ENCODE peak calls at places on chromosomes 1 and 21, in nine cellular contexts. One of them, this sample, is unnamed.

GRCh38 chr1:114718661-114719423 is 2.3 kb upstream of the NRAS start:
- DNase-seq in stomach: no peak
- DNase-seq in ovary: no peak
- DNase-seq in CD8-positive, alpha-beta T cell: no peak
- DNase-seq in mammary epithelial cell: peak
- DNase-seq in endothelial cell of umbilical vein: no peak
- DNase-seq in left ventricle myocardium inferior: no peak
- DNase-seq in IMR-90: peak
- DNase-seq in left lung: no peak
- DNase-seq in this sample: peak

GRCh38 chr1:203453016-203453415 is 22.6 kb upstream of the PRELP start:
- DNase-seq in stomach: no peak
- DNase-seq in ovary: no peak
- DNase-seq in CD8-positive, alpha-beta T cell: no peak
- DNase-seq in mammary epithelial cell: no peak
- DNase-seq in endothelial cell of umbilical vein: no peak
- DNase-seq in left ventricle myocardium inferior: no peak
- DNase-seq in IMR-90: no peak
- DNase-seq in left lung: no peak
- DNase-seq in this sample: no peak

GRCh38 chr1:94697839-94698238 is 122.3 kb upstream of the SLC44A3 start:
- DNase-seq in stomach: no peak
- DNase-seq in ovary: no peak
- DNase-seq in CD8-positive, alpha-beta T cell: no peak
- DNase-seq in mammary epithelial cell: no peak
- DNase-seq in endothelial cell of umbilical vein: no peak
- DNase-seq in left ventricle myocardium inferior: no peak
- DNase-seq in IMR-90: no peak
- DNase-seq in left lung: no peak
- DNase-seq in this sample: no peak

GRCh38 chr1:229068266-229069043 is 202.5 kb upstream of the RAB4A start:
- DNase-seq in stomach: no peak
- DNase-seq in ovary: no peak
- DNase-seq in CD8-positive, alpha-beta T cell: no peak
- DNase-seq in mammary epithelial cell: no peak
- DNase-seq in endothelial cell of umbilical vein: peak
- DNase-seq in left ventricle myocardium inferior: no peak
- DNase-seq in IMR-90: no peak
- DNase-seq in left lung: no peak
- DNase-seq in this sample: no peak

GRCh38 chr1:202304370-202304769 is 37.4 kb downstream of the UBE2T start:
- DNase-seq in stomach: no peak
- DNase-seq in ovary: peak
- DNase-seq in CD8-positive, alpha-beta T cell: no peak
- DNase-seq in mammary epithelial cell: no peak
- DNase-seq in endothelial cell of umbilical vein: no peak
- DNase-seq in left ventricle myocardium inferior: peak
- DNase-seq in IMR-90: no peak
- DNase-seq in left lung: no peak
- DNase-seq in this sample: no peak

GRCh38 chr1:43481481-43481880 is 27.8 kb upstream of the HYI start:
- DNase-seq in stomach: no peak
- DNase-seq in ovary: no peak
- DNase-seq in CD8-positive, alpha-beta T cell: no peak
- DNase-seq in mammary epithelial cell: no peak
- DNase-seq in endothelial cell of umbilical vein: no peak
- DNase-seq in left ventricle myocardium inferior: no peak
- DNase-seq in IMR-90: no peak
- DNase-seq in left lung: no peak
- DNase-seq in this sample: no peak

GRCh38 chr1:231186356-231187115 is 24.7 kb downstream of the TRIM67 start:
- DNase-seq in stomach: no peak
- DNase-seq in ovary: no peak
- DNase-seq in CD8-positive, alpha-beta T cell: no peak
- DNase-seq in mammary epithelial cell: no peak
- DNase-seq in endothelial cell of umbilical vein: no peak
- DNase-seq in left ventricle myocardium inferior: no peak
- DNase-seq in IMR-90: no peak
- DNase-seq in left lung: no peak
- DNase-seq in this sample: no peak

GRCh38 chr1:175287849-175288248 is 95.3 kb upstream of the KIAA0040 start:
- DNase-seq in stomach: no peak
- DNase-seq in ovary: no peak
- DNase-seq in CD8-positive, alpha-beta T cell: no peak
- DNase-seq in mammary epithelial cell: no peak
- DNase-seq in endothelial cell of umbilical vein: no peak
- DNase-seq in left ventricle myocardium inferior: no peak
- DNase-seq in IMR-90: no peak
- DNase-seq in left lung: no peak
- DNase-seq in this sample: no peak

GRCh38 chr1:54118704-54119103 is 34.1 kb downstream of the CDCP2 start:
- DNase-seq in stomach: no peak
- DNase-seq in ovary: no peak
- DNase-seq in CD8-positive, alpha-beta T cell: no peak
- DNase-seq in mammary epithelial cell: no peak
- DNase-seq in endothelial cell of umbilical vein: no peak
- DNase-seq in left ventricle myocardium inferior: no peak
- DNase-seq in IMR-90: peak
- DNase-seq in left lung: no peak
- DNase-seq in this sample: peak

GRCh38 chr1:82517586-82517985 is 716.9 kb downstream of the ADGRL2 start:
- DNase-seq in stomach: no peak
- DNase-seq in ovary: peak
- DNase-seq in CD8-positive, alpha-beta T cell: no peak
- DNase-seq in mammary epithelial cell: no peak
- DNase-seq in endothelial cell of umbilical vein: peak
- DNase-seq in left ventricle myocardium inferior: peak
- DNase-seq in IMR-90: no peak
- DNase-seq in left lung: no peak
- DNase-seq in this sample: no peak

GRCh38 chr1:151739590-151740355 is 18.5 kb downstream of the RIIAD1 start:
- DNase-seq in stomach: peak
- DNase-seq in ovary: no peak
- DNase-seq in CD8-positive, alpha-beta T cell: no peak
- DNase-seq in mammary epithelial cell: peak
- DNase-seq in endothelial cell of umbilical vein: no peak
- DNase-seq in left ventricle myocardium inferior: no peak
- DNase-seq in IMR-90: no peak
- DNase-seq in left lung: no peak
- DNase-seq in this sample: peak

GRCh38 chr1:55472784-55473183 is 257.6 kb upstream of the USP24 start:
- DNase-seq in stomach: no peak
- DNase-seq in ovary: no peak
- DNase-seq in CD8-positive, alpha-beta T cell: no peak
- DNase-seq in mammary epithelial cell: peak
- DNase-seq in endothelial cell of umbilical vein: peak
- DNase-seq in left ventricle myocardium inferior: no peak
- DNase-seq in IMR-90: peak
- DNase-seq in left lung: no peak
- DNase-seq in this sample: peak

GRCh38 chr1:203202431-203203245 is 16.1 kb upstream of the CHI3L1 start:
- DNase-seq in stomach: peak
- DNase-seq in ovary: no peak
- DNase-seq in CD8-positive, alpha-beta T cell: no peak
- DNase-seq in mammary epithelial cell: peak
- DNase-seq in endothelial cell of umbilical vein: no peak
- DNase-seq in left ventricle myocardium inferior: peak
- DNase-seq in IMR-90: peak
- DNase-seq in left lung: no peak
- DNase-seq in this sample: no peak

GRCh38 chr1:205074513-205074912 is 9.7 kb downstream of the TMEM81 start:
- DNase-seq in stomach: no peak
- DNase-seq in ovary: no peak
- DNase-seq in CD8-positive, alpha-beta T cell: no peak
- DNase-seq in mammary epithelial cell: peak
- DNase-seq in endothelial cell of umbilical vein: no peak
- DNase-seq in left ventricle myocardium inferior: no peak
- DNase-seq in IMR-90: peak
- DNase-seq in left lung: peak
- DNase-seq in this sample: peak
- TF ChIP-seq CTCF in stomach: no peak
- TF ChIP-seq CTCF in ovary: no peak
- TF ChIP-seq CTCF in CD8-positive, alpha-beta T cell: no peak
- TF ChIP-seq CTCF in mammary epithelial cell: no peak
- TF ChIP-seq CTCF in endothelial cell of umbilical vein: no peak
- TF ChIP-seq CTCF in left ventricle myocardium inferior: no peak
- TF ChIP-seq CTCF in IMR-90: no peak
- TF ChIP-seq CTCF in left lung: no peak
- TF ChIP-seq CTCF in this sample: no peak

DNA sequence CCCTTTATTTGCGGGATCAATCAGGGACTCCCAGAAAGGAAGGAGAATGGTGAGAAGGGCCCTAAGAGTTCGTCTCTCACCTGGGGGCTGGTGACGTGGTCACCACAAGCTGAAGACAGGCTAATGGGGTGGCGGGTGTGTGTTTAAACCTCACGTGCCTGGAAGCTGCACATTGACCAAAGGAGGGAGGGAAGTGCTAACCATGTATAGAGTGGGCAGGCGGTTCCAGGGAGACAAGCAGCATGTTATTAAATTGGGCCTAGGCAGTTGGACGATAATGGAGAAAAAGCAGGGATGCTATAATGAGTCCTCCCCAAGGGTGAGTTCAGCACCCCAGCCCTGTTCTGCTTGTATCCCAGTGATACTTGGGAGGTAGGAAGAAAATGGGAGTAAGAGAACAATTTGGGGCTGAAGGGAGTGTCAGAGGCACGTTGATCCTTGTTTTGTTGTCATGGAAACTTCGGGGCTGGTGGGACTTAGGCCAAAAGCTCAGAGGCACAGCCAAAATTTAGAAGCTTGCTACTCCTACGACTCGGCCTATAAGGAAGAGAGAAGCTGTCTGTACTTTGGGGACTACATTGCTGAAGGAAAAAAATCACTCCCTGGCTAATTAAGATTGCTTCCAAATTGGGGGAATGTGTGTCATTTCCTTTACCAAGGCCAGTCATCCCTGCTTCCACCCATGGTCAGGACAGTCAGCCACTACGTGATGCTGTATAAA is 33.2 kb upstream of the EPHA8 start:
- DNase-seq in stomach: no peak
- DNase-seq in ovary: peak
- DNase-seq in CD8-positive, alpha-beta T cell: no peak
- DNase-seq in mammary epithelial cell: no peak
- DNase-seq in endothelial cell of umbilical vein: peak
- DNase-seq in left ventricle myocardium inferior: peak
- DNase-seq in IMR-90: no peak
- DNase-seq in left lung: no peak
- DNase-seq in this sample: no peak
- H3K27ac ChIP-seq in stomach: peak
- H3K27ac ChIP-seq in ovary: no peak
- H3K27ac ChIP-seq in CD8-positive, alpha-beta T cell: no peak
- H3K27ac ChIP-seq in mammary epithelial cell: no peak
- H3K27ac ChIP-seq in endothelial cell of umbilical vein: no peak
- H3K27ac ChIP-seq in left ventricle myocardium inferior: peak
- H3K27ac ChIP-seq in IMR-90: no peak
- H3K27ac ChIP-seq in left lung: peak
- H3K27ac ChIP-seq in this sample: no peak

DNA sequence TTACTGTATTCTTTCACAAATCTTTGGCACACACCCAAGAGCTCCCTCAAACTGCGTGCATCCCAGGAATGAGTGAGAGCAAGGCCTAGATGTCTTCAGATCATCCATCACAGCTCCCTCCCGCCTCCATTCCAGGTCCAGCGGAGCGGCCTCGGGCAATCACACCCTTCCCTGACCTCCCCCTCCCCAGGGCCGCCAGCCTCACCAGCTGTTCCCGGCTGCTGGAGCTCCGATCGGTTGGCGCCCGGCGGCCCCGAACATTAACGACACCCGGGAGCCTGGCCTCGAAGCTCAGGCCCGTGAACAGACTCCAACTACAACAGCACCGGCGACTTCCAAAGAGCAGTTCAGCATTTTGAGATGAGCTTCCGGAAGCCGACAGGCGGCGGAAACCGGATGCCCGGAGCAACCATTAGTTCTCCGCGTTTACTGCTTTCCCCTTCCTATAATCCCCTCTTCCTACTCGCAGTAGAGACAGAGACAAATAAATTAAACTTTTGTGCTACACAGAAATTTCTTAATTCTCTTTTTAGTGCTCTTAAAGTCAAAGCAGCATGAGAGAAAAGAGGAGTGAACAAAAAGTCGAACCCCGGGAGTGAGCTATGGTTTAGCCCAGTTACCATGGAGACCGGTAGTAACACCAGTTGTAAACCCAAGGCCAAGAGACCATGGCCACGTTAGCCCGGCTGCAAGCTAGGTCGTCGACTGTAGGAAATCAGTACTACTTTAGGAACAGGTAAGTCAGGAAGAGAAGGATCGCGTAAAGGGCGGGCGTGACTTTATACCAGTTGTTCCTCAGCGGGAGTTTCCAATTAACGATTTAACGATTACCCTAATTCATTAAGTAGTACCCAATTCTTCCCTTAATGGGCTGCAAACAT is at the start of the genes GPATCH2 and SPATA17:
- DNase-seq in stomach: peak
- DNase-seq in ovary: peak
- DNase-seq in CD8-positive, alpha-beta T cell: peak
- DNase-seq in mammary epithelial cell: peak
- DNase-seq in endothelial cell of umbilical vein: peak
- DNase-seq in left ventricle myocardium inferior: peak
- DNase-seq in IMR-90: peak
- DNase-seq in left lung: peak
- DNase-seq in this sample: peak
- TF ChIP-seq CTCF in stomach: peak
- TF ChIP-seq CTCF in ovary: peak
- TF ChIP-seq CTCF in CD8-positive, alpha-beta T cell: no peak
- TF ChIP-seq CTCF in mammary epithelial cell: peak
- TF ChIP-seq CTCF in endothelial cell of umbilical vein: no peak
- TF ChIP-seq CTCF in left ventricle myocardium inferior: peak
- TF ChIP-seq CTCF in IMR-90: peak
- TF ChIP-seq CTCF in left lung: no peak
- TF ChIP-seq CTCF in this sample: no peak

DNA sequence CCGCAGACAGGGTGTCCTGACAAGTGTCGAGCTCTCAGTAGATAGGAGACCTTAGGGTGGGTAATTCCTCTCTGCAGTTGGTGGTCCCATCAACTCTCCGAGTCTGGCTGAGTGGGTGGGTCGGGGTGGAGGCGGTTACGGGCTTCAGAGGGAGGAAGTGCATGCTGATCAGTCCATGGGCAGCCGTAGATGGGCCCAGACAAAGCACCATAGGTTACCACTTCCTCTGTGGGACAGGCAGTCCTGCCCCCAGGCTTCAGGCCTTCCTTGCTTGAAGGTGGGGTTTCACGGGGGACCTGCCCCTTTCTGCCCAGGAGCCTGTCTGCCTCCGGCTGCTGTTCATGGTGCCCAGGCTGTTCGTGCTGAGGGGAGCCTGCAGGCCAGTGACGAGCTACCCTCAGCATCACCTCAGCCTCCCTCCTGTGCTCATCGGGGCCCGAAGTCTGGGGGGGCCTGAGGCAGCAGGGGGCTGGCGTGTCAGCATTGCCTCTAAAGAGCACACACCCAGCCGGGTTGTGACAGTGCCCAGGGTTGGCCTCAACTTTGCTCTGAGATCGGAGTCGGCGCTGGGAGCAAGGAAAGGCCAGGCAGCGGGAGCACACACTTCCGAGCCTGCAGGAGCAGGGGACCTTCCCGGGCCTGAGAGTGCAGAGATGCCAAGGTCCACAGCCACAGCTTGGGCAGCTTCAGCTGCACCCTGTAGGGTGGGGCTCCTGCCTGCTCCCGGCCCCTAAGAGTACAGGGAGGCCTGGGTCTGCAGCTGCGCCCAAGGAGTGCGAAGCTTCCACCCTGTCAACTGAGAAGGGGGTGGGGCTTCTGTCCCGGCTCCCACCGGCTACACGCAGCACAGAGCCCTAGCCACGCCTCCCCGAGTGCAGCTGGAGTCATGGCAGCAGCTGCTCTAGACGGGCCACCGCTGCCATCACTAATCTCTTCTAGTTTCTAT is 225.4 kb upstream of the NRIP1 start:
- DNase-seq in stomach: peak
- DNase-seq in ovary: peak
- DNase-seq in CD8-positive, alpha-beta T cell: no peak
- DNase-seq in mammary epithelial cell: no peak
- DNase-seq in endothelial cell of umbilical vein: no peak
- DNase-seq in left ventricle myocardium inferior: peak
- DNase-seq in IMR-90: no peak
- DNase-seq in left lung: peak
- DNase-seq in this sample: no peak
- H3K27ac ChIP-seq in stomach: no peak
- H3K27ac ChIP-seq in ovary: no peak
- H3K27ac ChIP-seq in CD8-positive, alpha-beta T cell: no peak
- H3K27ac ChIP-seq in mammary epithelial cell: no peak
- H3K27ac ChIP-seq in endothelial cell of umbilical vein: no peak
- H3K27ac ChIP-seq in left ventricle myocardium inferior: no peak
- H3K27ac ChIP-seq in IMR-90: no peak
- H3K27ac ChIP-seq in left lung: no peak
- H3K27ac ChIP-seq in this sample: no peak

This sample was measured in RWPE1.